ENCODE peak calls at places on chromosomes 1 and 21, in four cellular contexts. One of them, this sample, is unnamed.

GRCh38 chr1:34356862-34357261 is 180.2 kb downstream of the C1orf94 start:
- DNase-seq in heart right ventricle: no peak
- DNase-seq in CD8-positive, alpha-beta memory T cell: no peak
- DNase-seq in stimulated activated CD4-positive, alpha-beta T cell treated with anti-CD3 and anti-CD28 coated beads, TNF-alpha, amount 100 ng/mL, for 4 hours: no peak
- DNase-seq in this sample: no peak

GRCh38 chr1:172647110-172647564 is 11.8 kb upstream of the FASLG start:
- DNase-seq in heart right ventricle: no peak
- DNase-seq in CD8-positive, alpha-beta memory T cell: peak
- DNase-seq in stimulated activated CD4-positive, alpha-beta T cell treated with anti-CD3 and anti-CD28 coated beads, TNF-alpha, amount 100 ng/mL, for 4 hours: no peak
- DNase-seq in this sample: no peak

GRCh38 chr1:112956503-112957132 is 622 bp upstream of the SLC16A1 start:
- DNase-seq in heart right ventricle: no peak
- DNase-seq in CD8-positive, alpha-beta memory T cell: peak
- DNase-seq in stimulated activated CD4-positive, alpha-beta T cell treated with anti-CD3 and anti-CD28 coated beads, TNF-alpha, amount 100 ng/mL, for 4 hours: peak
- DNase-seq in this sample: peak

GRCh38 chr1:21164266-21164665 is 12.4 kb downstream of the EIF4G3 start:
- DNase-seq in heart right ventricle: no peak
- DNase-seq in CD8-positive, alpha-beta memory T cell: no peak
- DNase-seq in stimulated activated CD4-positive, alpha-beta T cell treated with anti-CD3 and anti-CD28 coated beads, TNF-alpha, amount 100 ng/mL, for 4 hours: no peak
- DNase-seq in this sample: no peak

GRCh38 chr1:247536340-247536739 is at the start of gene OR2C3:
- DNase-seq in heart right ventricle: no peak
- DNase-seq in CD8-positive, alpha-beta memory T cell: no peak
- DNase-seq in stimulated activated CD4-positive, alpha-beta T cell treated with anti-CD3 and anti-CD28 coated beads, TNF-alpha, amount 100 ng/mL, for 4 hours: no peak
- DNase-seq in this sample: no peak

GRCh38 chr21:25733859-25734653 is 648 bp downstream of the ATP5PF start:
- DNase-seq in heart right ventricle: peak
- DNase-seq in CD8-positive, alpha-beta memory T cell: peak
- DNase-seq in stimulated activated CD4-positive, alpha-beta T cell treated with anti-CD3 and anti-CD28 coated beads, TNF-alpha, amount 100 ng/mL, for 4 hours: no peak
- DNase-seq in this sample: peak

GRCh38 chr1:11157867-11158266 is 31.3 kb upstream of the ANGPTL7 start:
- DNase-seq in heart right ventricle: peak
- DNase-seq in CD8-positive, alpha-beta memory T cell: no peak
- DNase-seq in stimulated activated CD4-positive, alpha-beta T cell treated with anti-CD3 and anti-CD28 coated beads, TNF-alpha, amount 100 ng/mL, for 4 hours: no peak
- DNase-seq in this sample: no peak

GRCh38 chr1:113871597-113872113 is at the start of gene PTPN22:
- DNase-seq in heart right ventricle: peak
- DNase-seq in CD8-positive, alpha-beta memory T cell: peak
- DNase-seq in stimulated activated CD4-positive, alpha-beta T cell treated with anti-CD3 and anti-CD28 coated beads, TNF-alpha, amount 100 ng/mL, for 4 hours: peak
- DNase-seq in this sample: peak

GRCh38 chr1:117886101-117886795 is 43.2 kb downstream of the GDAP2 start:
- DNase-seq in heart right ventricle: no peak
- DNase-seq in CD8-positive, alpha-beta memory T cell: no peak
- DNase-seq in stimulated activated CD4-positive, alpha-beta T cell treated with anti-CD3 and anti-CD28 coated beads, TNF-alpha, amount 100 ng/mL, for 4 hours: no peak
- DNase-seq in this sample: no peak

GRCh38 chr1:81498370-81499184 is 302.2 kb upstream of the ADGRL2 start:
- DNase-seq in heart right ventricle: no peak
- DNase-seq in CD8-positive, alpha-beta memory T cell: no peak
- DNase-seq in stimulated activated CD4-positive, alpha-beta T cell treated with anti-CD3 and anti-CD28 coated beads, TNF-alpha, amount 100 ng/mL, for 4 hours: no peak
- DNase-seq in this sample: no peak

GRCh38 chr1:156684227-156684782 is 7.1 kb upstream of the NES start:
- DNase-seq in heart right ventricle: no peak
- DNase-seq in CD8-positive, alpha-beta memory T cell: no peak
- DNase-seq in stimulated activated CD4-positive, alpha-beta T cell treated with anti-CD3 and anti-CD28 coated beads, TNF-alpha, amount 100 ng/mL, for 4 hours: no peak
- DNase-seq in this sample: no peak

GRCh38 chr21:15204140-15204774 is 139.5 kb upstream of the NRIP1 start:
- DNase-seq in heart right ventricle: no peak
- DNase-seq in CD8-positive, alpha-beta memory T cell: no peak
- DNase-seq in stimulated activated CD4-positive, alpha-beta T cell treated with anti-CD3 and anti-CD28 coated beads, TNF-alpha, amount 100 ng/mL, for 4 hours: no peak
- DNase-seq in this sample: no peak

GRCh38 chr1:82848043-82848442 is 1047.3 kb downstream of the ADGRL2 start:
- DNase-seq in heart right ventricle: no peak
- DNase-seq in CD8-positive, alpha-beta memory T cell: no peak
- DNase-seq in stimulated activated CD4-positive, alpha-beta T cell treated with anti-CD3 and anti-CD28 coated beads, TNF-alpha, amount 100 ng/mL, for 4 hours: no peak
- DNase-seq in this sample: no peak

GRCh38 chr1:31699341-31699891 is 4.4 kb downstream of the COL16A1 start:
- DNase-seq in heart right ventricle: no peak
- DNase-seq in CD8-positive, alpha-beta memory T cell: no peak
- DNase-seq in stimulated activated CD4-positive, alpha-beta T cell treated with anti-CD3 and anti-CD28 coated beads, TNF-alpha, amount 100 ng/mL, for 4 hours: no peak
- DNase-seq in this sample: peak

GRCh38 chr21:20617130-20617529 is 381.1 kb upstream of the NCAM2 start:
- DNase-seq in heart right ventricle: no peak
- DNase-seq in CD8-positive, alpha-beta memory T cell: no peak
- DNase-seq in stimulated activated CD4-positive, alpha-beta T cell treated with anti-CD3 and anti-CD28 coated beads, TNF-alpha, amount 100 ng/mL, for 4 hours: no peak
- DNase-seq in this sample: no peak

GRCh38 chr1:202835548-202836072 is 24.9 kb downstream of the PCAT6 start:
- DNase-seq in heart right ventricle: no peak
- DNase-seq in CD8-positive, alpha-beta memory T cell: peak
- DNase-seq in stimulated activated CD4-positive, alpha-beta T cell treated with anti-CD3 and anti-CD28 coated beads, TNF-alpha, amount 100 ng/mL, for 4 hours: no peak
- DNase-seq in this sample: peak

GRCh38 chr1:214404154-214404553 is 123.2 kb downstream of the SMYD2 start:
- DNase-seq in heart right ventricle: no peak
- DNase-seq in CD8-positive, alpha-beta memory T cell: no peak
- DNase-seq in stimulated activated CD4-positive, alpha-beta T cell treated with anti-CD3 and anti-CD28 coated beads, TNF-alpha, amount 100 ng/mL, for 4 hours: no peak
- DNase-seq in this sample: no peak

GRCh38 chr1:26081267-26082019 is 14.0 kb upstream of the TRIM63 start:
- DNase-seq in heart right ventricle: peak
- DNase-seq in CD8-positive, alpha-beta memory T cell: no peak
- DNase-seq in stimulated activated CD4-positive, alpha-beta T cell treated with anti-CD3 and anti-CD28 coated beads, TNF-alpha, amount 100 ng/mL, for 4 hours: no peak
- DNase-seq in this sample: no peak

GRCh38 chr1:155816351-155816750 is 40.7 kb downstream of the GON4L start:
- DNase-seq in heart right ventricle: no peak
- DNase-seq in CD8-positive, alpha-beta memory T cell: no peak
- DNase-seq in stimulated activated CD4-positive, alpha-beta T cell treated with anti-CD3 and anti-CD28 coated beads, TNF-alpha, amount 100 ng/mL, for 4 hours: no peak
- DNase-seq in this sample: no peak

GRCh38 chr1:207152792-207153434 is 48.9 kb downstream of the C4BPA start:
- DNase-seq in heart right ventricle: no peak
- DNase-seq in CD8-positive, alpha-beta memory T cell: no peak
- DNase-seq in stimulated activated CD4-positive, alpha-beta T cell treated with anti-CD3 and anti-CD28 coated beads, TNF-alpha, amount 100 ng/mL, for 4 hours: no peak
- DNase-seq in this sample: no peak

GRCh38 chr21:23452384-23453083 is 2154.7 kb downstream of the MRPL39 start:
- DNase-seq in heart right ventricle: no peak
- DNase-seq in CD8-positive, alpha-beta memory T cell: no peak
- DNase-seq in stimulated activated CD4-positive, alpha-beta T cell treated with anti-CD3 and anti-CD28 coated beads, TNF-alpha, amount 100 ng/mL, for 4 hours: no peak
- DNase-seq in this sample: no peak

GRCh38 chr1:54409156-54410142 is 3.3 kb upstream of the SSBP3 start:
- DNase-seq in heart right ventricle: no peak
- DNase-seq in CD8-positive, alpha-beta memory T cell: no peak
- DNase-seq in stimulated activated CD4-positive, alpha-beta T cell treated with anti-CD3 and anti-CD28 coated beads, TNF-alpha, amount 100 ng/mL, for 4 hours: no peak
- DNase-seq in this sample: no peak

GRCh38 chr1:210907406-210907805 is 226.5 kb downstream of the KCNH1 start:
- DNase-seq in heart right ventricle: no peak
- DNase-seq in CD8-positive, alpha-beta memory T cell: no peak
- DNase-seq in stimulated activated CD4-positive, alpha-beta T cell treated with anti-CD3 and anti-CD28 coated beads, TNF-alpha, amount 100 ng/mL, for 4 hours: no peak
- DNase-seq in this sample: no peak

GRCh38 chr1:25562101-25562927 is 18.9 kb downstream of the LDLRAP1 start:
- DNase-seq in heart right ventricle: no peak
- DNase-seq in CD8-positive, alpha-beta memory T cell: peak
- DNase-seq in stimulated activated CD4-positive, alpha-beta T cell treated with anti-CD3 and anti-CD28 coated beads, TNF-alpha, amount 100 ng/mL, for 4 hours: peak
- DNase-seq in this sample: peak

GRCh38 chr1:221887758-221888157 is 145.9 kb upstream of the DUSP10 start:
- DNase-seq in heart right ventricle: no peak
- DNase-seq in CD8-positive, alpha-beta memory T cell: no peak
- DNase-seq in stimulated activated CD4-positive, alpha-beta T cell treated with anti-CD3 and anti-CD28 coated beads, TNF-alpha, amount 100 ng/mL, for 4 hours: no peak
- DNase-seq in this sample: no peak

This sample was measured in T-cell.